ENCODE peak calls at places on chromosomes 11 and 22, in four cellular contexts. One of them, this sample, is unnamed.

GRCh38 chr22:35677460-35678187 is 29.4 kb downstream of the APOL6 start:
- DNase-seq in upper lobe of left lung: no peak
- DNase-seq in HepG2: no peak
- DNase-seq in A549: no peak
- DNase-seq in this sample: no peak

GRCh38 chr11:9716275-9717039 is 52.6 kb downstream of the SWAP70 start:
- DNase-seq in HepG2: no peak
- DNase-seq in upper lobe of left lung: peak
- DNase-seq in A549: peak
- DNase-seq in this sample: no peak

GRCh38 chr11:16321148-16321547 is 35.2 kb downstream of the SOX6 start:
- DNase-seq in upper lobe of left lung: no peak
- DNase-seq in HepG2: no peak
- DNase-seq in A549: no peak
- DNase-seq in this sample: no peak

GRCh38 chr11:126415128-126415527 is 59.6 kb downstream of the ST3GAL4 start:
- DNase-seq in HepG2: no peak
- DNase-seq in upper lobe of left lung: peak
- DNase-seq in A549: no peak
- DNase-seq in this sample: peak

GRCh38 chr22:30416403-30416802 is 9.2 kb upstream of the MTFP1 start:
- DNase-seq in A549: peak
- DNase-seq in HepG2: peak
- DNase-seq in upper lobe of left lung: no peak
- DNase-seq in this sample: no peak

GRCh38 chr11:70073881-70074371 is 4.2 kb upstream of the ANO1 start:
- DNase-seq in upper lobe of left lung: peak
- DNase-seq in A549: no peak
- DNase-seq in HepG2: no peak
- DNase-seq in this sample: no peak

GRCh38 chr11:67352546-67353316 is 615 bp downstream of the POLD4 start:
- DNase-seq in upper lobe of left lung: peak
- DNase-seq in A549: no peak
- DNase-seq in HepG2: peak
- DNase-seq in this sample: peak

GRCh38 chr11:129323896-129324522 is 51.6 kb upstream of the BARX2 start:
- DNase-seq in upper lobe of left lung: peak
- DNase-seq in A549: peak
- DNase-seq in HepG2: peak
- DNase-seq in this sample: no peak

DNA sequence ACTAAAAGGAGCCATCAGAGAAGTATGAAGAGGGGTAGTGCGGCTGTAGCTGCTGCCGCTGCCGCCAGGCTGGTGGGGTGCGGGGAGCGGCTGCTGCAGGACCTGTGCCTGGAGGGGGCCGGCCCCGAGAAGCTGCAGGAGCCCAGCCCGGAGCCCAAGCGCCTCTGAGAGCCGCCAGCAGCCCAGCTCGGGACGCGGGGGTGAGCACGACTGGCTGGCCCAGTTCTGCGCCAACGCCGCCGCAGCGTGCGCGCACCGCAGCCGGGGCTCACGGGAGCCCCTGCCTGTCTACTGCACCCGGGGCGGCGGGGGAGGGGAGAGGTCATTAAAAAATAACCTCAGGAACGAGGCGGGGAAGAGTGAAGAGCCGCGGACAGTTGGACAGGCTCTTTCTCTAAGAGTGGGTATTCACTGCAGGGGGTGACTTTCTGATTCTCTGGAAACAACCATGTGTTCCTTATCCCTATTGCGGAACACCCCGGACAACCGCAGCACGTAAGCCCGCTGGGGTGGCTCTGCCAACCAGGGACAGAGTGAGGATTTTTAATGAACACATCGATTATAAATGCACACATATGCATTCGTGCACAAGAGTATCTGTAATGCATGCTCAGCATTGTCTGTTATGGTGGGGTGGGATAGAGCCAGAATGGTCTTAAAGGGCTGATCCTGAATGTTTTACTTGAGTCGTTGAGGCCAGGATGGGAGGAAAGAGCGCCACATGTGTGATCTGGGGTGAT is 459 bp downstream of the GAS2 start:
- DNase-seq in upper lobe of left lung: peak
- DNase-seq in HepG2: peak
- DNase-seq in A549: no peak
- DNase-seq in this sample: no peak
- TF ChIP-seq POLR2A in upper lobe of left lung: no peak
- TF ChIP-seq POLR2A in HepG2: peak
- TF ChIP-seq POLR2A in A549: no peak
- TF ChIP-seq POLR2A in this sample: no peak

DNA sequence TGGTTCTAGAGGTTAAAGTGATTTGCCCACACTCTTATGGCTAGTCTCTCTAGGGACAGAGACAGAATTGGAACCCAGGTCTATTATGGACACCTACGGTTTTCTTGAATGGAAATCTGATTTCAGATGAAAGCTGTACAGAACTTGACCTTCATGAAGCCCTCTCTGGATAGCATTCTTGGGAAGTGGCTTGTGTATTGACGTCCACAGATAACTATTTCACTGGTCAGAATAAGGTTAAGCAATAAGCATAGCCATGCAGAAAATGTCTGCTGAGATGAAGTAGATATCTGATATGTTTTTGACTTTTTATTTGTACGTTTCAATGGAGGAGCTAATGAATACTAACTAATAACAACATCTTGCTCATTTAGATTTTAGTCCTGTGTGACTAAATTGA is 1.1 kb downstream of the TLCD5 start:
- DNase-seq in upper lobe of left lung: no peak
- DNase-seq in A549: peak
- DNase-seq in HepG2: peak
- DNase-seq in this sample: no peak
- H3K4me3 ChIP-seq in upper lobe of left lung: peak
- H3K4me3 ChIP-seq in A549: peak
- H3K4me3 ChIP-seq in HepG2: peak
- H3K4me3 ChIP-seq in this sample: peak

GRCh38 chr22:46738961-46739870 is 1.2 kb upstream of the CERK start:
- DNase-seq in HepG2: peak
- DNase-seq in A549: peak
- DNase-seq in upper lobe of left lung: no peak
- DNase-seq in this sample: no peak

GRCh38 chr22:46736705-46737104 is 1.3 kb downstream of the CERK start:
- DNase-seq in upper lobe of left lung: no peak
- DNase-seq in HepG2: no peak
- DNase-seq in A549: no peak
- DNase-seq in this sample: no peak

GRCh38 chr22:46737105-46737975 is 712 bp downstream of the CERK start:
- DNase-seq in upper lobe of left lung: peak
- DNase-seq in A549: no peak
- DNase-seq in HepG2: no peak
- DNase-seq in this sample: no peak

GRCh38 chr22:46738642-46738960 is 549 bp upstream of the CERK start:
- DNase-seq in HepG2: peak
- DNase-seq in upper lobe of left lung: no peak
- DNase-seq in A549: no peak
- DNase-seq in this sample: peak

GRCh38 chr22:46737976-46738641 is at the start of gene CERK:
- DNase-seq in A549: peak
- DNase-seq in upper lobe of left lung: peak
- DNase-seq in HepG2: peak
- DNase-seq in this sample: peak
- TF ChIP-seq POLR2A in A549: peak
- TF ChIP-seq POLR2A in upper lobe of left lung: no peak
- TF ChIP-seq POLR2A in HepG2: peak
- TF ChIP-seq POLR2A in this sample: peak

GRCh38 chr11:95153857-95154246 is 64.2 kb downstream of the ENDOD1 start:
- DNase-seq in A549: no peak
- DNase-seq in HepG2: no peak
- DNase-seq in upper lobe of left lung: no peak
- DNase-seq in this sample: no peak

GRCh38 chr11:95150977-95151684 is 61.5 kb downstream of the ENDOD1 start:
- DNase-seq in HepG2: peak
- DNase-seq in upper lobe of left lung: peak
- DNase-seq in A549: peak
- DNase-seq in this sample: peak

GRCh38 chr11:95155385-95155784 is 65.7 kb downstream of the ENDOD1 start:
- DNase-seq in HepG2: no peak
- DNase-seq in upper lobe of left lung: no peak
- DNase-seq in A549: no peak
- DNase-seq in this sample: no peak

GRCh38 chr11:95154514-95154913 is 64.9 kb downstream of the ENDOD1 start:
- DNase-seq in HepG2: peak
- DNase-seq in upper lobe of left lung: peak
- DNase-seq in A549: peak
- DNase-seq in this sample: peak

DNA sequence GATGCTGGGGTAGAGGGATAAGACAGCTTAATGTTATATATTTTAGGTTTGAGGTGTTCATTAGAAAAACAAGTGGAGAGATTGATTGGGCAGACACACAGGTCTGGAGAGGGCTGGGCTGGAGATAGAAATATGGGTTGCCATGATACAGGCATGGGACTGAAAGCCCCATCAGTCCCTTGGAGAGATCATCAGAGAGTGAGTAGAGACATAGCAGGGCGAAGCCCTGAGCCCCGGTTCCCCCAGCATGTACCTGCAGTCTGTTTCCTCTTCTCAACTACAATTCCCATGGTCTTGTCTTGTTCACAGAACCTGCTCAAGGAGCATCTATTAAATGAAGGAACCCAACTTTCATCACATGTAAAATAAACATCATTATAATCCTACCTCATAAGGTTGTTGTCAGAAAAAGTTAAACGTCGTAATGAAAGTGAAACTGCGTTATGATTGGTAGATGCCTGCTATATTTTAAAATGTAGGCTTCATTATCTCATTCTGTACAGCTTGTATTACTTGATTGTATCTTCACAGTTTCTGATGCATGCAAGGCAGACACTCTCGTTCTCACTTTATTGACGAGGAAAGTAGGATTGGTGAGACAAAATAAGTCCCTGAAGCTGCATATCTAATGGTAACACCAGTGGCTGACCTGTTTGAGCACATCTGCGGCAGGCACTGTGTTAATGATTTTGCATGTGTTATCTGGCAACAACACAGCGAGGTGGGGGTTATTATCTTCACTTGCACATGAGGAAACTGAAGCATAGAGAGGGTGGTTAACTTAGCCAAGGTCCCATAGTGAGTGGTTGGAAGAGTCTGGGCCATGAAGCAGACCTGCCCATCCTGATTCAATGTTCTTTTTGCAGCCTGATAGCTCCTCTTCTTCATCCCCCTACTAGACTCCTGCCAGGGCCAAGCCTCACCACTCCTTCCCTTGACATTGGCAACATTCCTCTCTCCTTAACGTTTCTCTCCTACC is 63.5 kb downstream of the ENDOD1 start:
- DNase-seq in HepG2: no peak
- DNase-seq in upper lobe of left lung: no peak
- DNase-seq in A549: no peak
- DNase-seq in this sample: no peak
- H3K4me3 ChIP-seq in HepG2: no peak
- H3K4me3 ChIP-seq in upper lobe of left lung: no peak
- H3K4me3 ChIP-seq in A549: no peak
- H3K4me3 ChIP-seq in this sample: no peak

GRCh38 chr11:6608011-6608410 is 4.0 kb downstream of the TAF10 start:
- DNase-seq in upper lobe of left lung: no peak
- DNase-seq in HepG2: no peak
- DNase-seq in A549: no peak
- DNase-seq in this sample: peak
- TF ChIP-seq POLR2A in upper lobe of left lung: no peak
- TF ChIP-seq POLR2A in HepG2: no peak
- TF ChIP-seq POLR2A in A549: no peak
- TF ChIP-seq POLR2A in this sample: no peak

DNA sequence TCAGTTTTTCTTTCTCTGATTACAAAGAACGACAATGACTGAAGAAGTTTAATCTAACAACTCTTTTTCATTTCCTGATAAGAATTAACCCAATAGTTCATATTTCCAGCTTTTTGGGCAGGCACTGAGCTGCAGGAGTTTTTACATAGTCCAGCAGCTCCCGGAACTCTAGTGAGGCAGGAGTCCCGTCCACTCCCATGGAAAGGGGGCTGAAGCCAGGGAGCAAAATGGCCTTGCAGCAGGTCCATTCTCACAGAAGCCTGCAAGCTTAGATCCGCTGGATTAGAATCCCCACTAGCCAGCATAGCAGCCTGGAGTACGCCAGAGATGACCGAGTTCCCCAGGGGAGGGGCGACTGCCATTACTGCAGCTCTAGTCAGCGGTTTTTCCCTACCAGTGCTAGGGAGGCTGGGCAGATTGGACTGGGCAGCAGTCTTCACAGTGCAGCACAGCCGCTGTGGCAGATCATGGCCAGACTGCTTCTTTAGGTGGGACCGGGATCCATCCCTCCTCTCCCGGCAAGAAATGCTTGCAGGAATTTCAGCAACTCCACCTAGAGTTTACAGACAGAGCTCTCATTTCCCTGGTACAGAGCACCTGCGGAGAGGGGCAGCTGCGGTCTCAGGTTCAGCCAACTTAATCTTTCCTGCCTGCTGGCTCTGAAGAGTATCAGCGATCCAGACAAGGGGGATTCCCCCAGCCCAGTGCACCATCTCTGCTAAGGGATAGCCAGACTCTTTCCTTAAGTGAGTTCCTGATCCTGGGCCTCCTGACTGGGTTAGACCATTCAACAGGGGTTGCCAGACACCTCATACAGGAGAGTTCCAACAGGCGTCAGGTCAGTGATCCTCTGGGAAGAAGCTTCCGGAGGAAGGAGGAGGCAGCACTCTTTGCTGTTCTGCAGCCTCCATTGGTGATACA is 742 bp upstream of the CASP4 start:
- DNase-seq in A549: no peak
- DNase-seq in upper lobe of left lung: peak
- DNase-seq in HepG2: peak
- DNase-seq in this sample: peak
- H3K4me3 ChIP-seq in A549: peak
- H3K4me3 ChIP-seq in upper lobe of left lung: peak
- H3K4me3 ChIP-seq in HepG2: peak
- H3K4me3 ChIP-seq in this sample: peak

DNA sequence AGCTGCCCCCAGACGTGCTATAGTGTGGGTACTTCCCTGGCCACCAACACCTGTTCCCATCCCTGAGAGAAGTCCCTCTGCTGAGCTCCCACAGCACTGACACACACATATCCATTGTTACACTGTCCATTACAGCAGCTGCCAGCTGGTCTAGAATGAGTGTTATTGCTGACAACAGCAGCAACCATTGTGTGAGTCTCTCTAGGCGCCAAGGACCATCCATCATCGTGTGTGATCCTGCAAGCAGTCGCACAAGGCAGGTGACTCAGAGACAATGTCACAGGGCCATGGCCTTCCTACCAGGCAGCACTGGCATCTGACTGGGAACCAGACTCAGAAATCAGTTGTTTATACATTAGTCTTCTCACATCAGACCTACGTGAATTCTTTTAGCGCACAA is 56.3 kb downstream of the SGSM3 start:
- DNase-seq in HepG2: no peak
- DNase-seq in A549: no peak
- DNase-seq in upper lobe of left lung: no peak
- DNase-seq in this sample: no peak
- TF ChIP-seq POLR2A in HepG2: no peak
- TF ChIP-seq POLR2A in A549: no peak
- TF ChIP-seq POLR2A in upper lobe of left lung: no peak
- TF ChIP-seq POLR2A in this sample: no peak

GRCh38 chr11:66291303-66291705 is 390 bp upstream of the TMEM151A start:
- DNase-seq in A549: no peak
- DNase-seq in upper lobe of left lung: no peak
- DNase-seq in HepG2: no peak
- DNase-seq in this sample: no peak
- H3K4me3 ChIP-seq in A549: peak
- H3K4me3 ChIP-seq in upper lobe of left lung: peak
- H3K4me3 ChIP-seq in HepG2: peak
- H3K4me3 ChIP-seq in this sample: no peak